ENCODE peak calls at places on chromosome 16, in five cellular contexts. F, X, Q, Y and G are unnamed samples.
A peak's percentile ranks its signal among the peaks of the same experiment; 100 is the strongest.

GRCh38 chr16:31083556-31083955 is 5.2 kb downstream of the PRSS53 start:
- DNase-seq in F (no peak), X (no peak), Q (no peak), Y (no peak), G (no peak)

GRCh38 chr16:68287276-68288251 is 23.2 kb downstream of the SLC7A6OS start:
- DNase-seq in F (no peak), X (peak; percentile 90), Q (no peak), Y (peak; percentile 68), G (no peak)

GRCh38 chr16:89002851-89003830 is 26.1 kb upstream of the CBFA2T3 start:
- DNase-seq in F (no peak), X (no peak), Q (no peak), Y (no peak), G (peak; percentile 35)

GRCh38 chr16:50183316-50183715 is 30.2 kb downstream of the TENT4B start:
- DNase-seq in F (no peak), X (peak; percentile 85), Q (no peak), Y (no peak), G (no peak)

GRCh38 chr16:68235105-68235881 is 634 bp downstream of the ESRP2 start:
- DNase-seq in F (no peak), X (no peak), Q (no peak), Y (no peak), G (peak; percentile 73)

GRCh38 chr16:74726736-74727135 is 26.1 kb upstream of the MLKL start:
- DNase-seq in F (no peak), X (no peak), Q (no peak), Y (no peak), G (no peak)

GRCh38 chr16:81521141-81521626 is 76.6 kb downstream of the CMIP start:
- DNase-seq in F (no peak), X (no peak), Q (no peak), Y (no peak), G (peak; percentile 50)

GRCh38 chr16:8962393-8963009 is 1.2 kb downstream of the USP7 start:
- DNase-seq in F (no peak), X (peak; percentile 28), Q (no peak), Y (no peak), G (no peak)

GRCh38 chr16:87363771-87364476 is 19.7 kb downstream of the FBXO31 start:
- DNase-seq in F (no peak), X (peak; percentile 55), Q (no peak), Y (peak; percentile 44), G (no peak)

GRCh38 chr16:28835864-28836760 is 10.0 kb downstream of the TUFM start:
- DNase-seq in F (no peak), X (no peak), Q (no peak), Y (no peak), G (no peak)

GRCh38 chr16:50195276-50195675 is 42.2 kb downstream of the TENT4B start:
- DNase-seq in F (no peak), X (peak; percentile 38), Q (no peak), Y (no peak), G (no peak)